ENCODE peak calls at places on chromosomes 1 and 21, in five cellular contexts. One of them, this sample, is unnamed.

GRCh38 chr1:28537457-28538199 is 15.3 kb upstream of the TRNAU1AP start:
- DNase-seq in GOT3: no peak
- DNase-seq in T-helper 9 cell: no peak
- DNase-seq in activated naive CD8-positive, alpha-beta T cell treated with anti-CD3 and anti-CD28 coated beads for 36 hours: no peak
- DNase-seq in activated CD8-positive, alpha-beta memory T cell treated with anti-CD3 and anti-CD28 coated beads, Interleukin-2, amount 10 ng/mL, durations not matched to agents 7 days and 5 days: no peak
- DNase-seq in this sample: no peak

GRCh38 chr1:243433737-243434370 is 178.0 kb downstream of the SDCCAG8 start:
- DNase-seq in GOT3: no peak
- DNase-seq in T-helper 9 cell: no peak
- DNase-seq in activated naive CD8-positive, alpha-beta T cell treated with anti-CD3 and anti-CD28 coated beads for 36 hours: no peak
- DNase-seq in activated CD8-positive, alpha-beta memory T cell treated with anti-CD3 and anti-CD28 coated beads, Interleukin-2, amount 10 ng/mL, durations not matched to agents 7 days and 5 days: no peak
- DNase-seq in this sample: no peak

GRCh38 chr1:94971491-94971924 is 44.6 kb upstream of the CNN3 start:
- DNase-seq in GOT3: no peak
- DNase-seq in T-helper 9 cell: no peak
- DNase-seq in activated naive CD8-positive, alpha-beta T cell treated with anti-CD3 and anti-CD28 coated beads for 36 hours: no peak
- DNase-seq in activated CD8-positive, alpha-beta memory T cell treated with anti-CD3 and anti-CD28 coated beads, Interleukin-2, amount 10 ng/mL, durations not matched to agents 7 days and 5 days: no peak
- DNase-seq in this sample: no peak

GRCh38 chr21:18053151-18053550 is 191.5 kb upstream of the CHODL start:
- DNase-seq in GOT3: no peak
- DNase-seq in T-helper 9 cell: no peak
- DNase-seq in activated naive CD8-positive, alpha-beta T cell treated with anti-CD3 and anti-CD28 coated beads for 36 hours: no peak
- DNase-seq in activated CD8-positive, alpha-beta memory T cell treated with anti-CD3 and anti-CD28 coated beads, Interleukin-2, amount 10 ng/mL, durations not matched to agents 7 days and 5 days: no peak
- DNase-seq in this sample: no peak

GRCh38 chr21:38486221-38486620 is 12.1 kb downstream of the ERG start:
- DNase-seq in GOT3: no peak
- DNase-seq in T-helper 9 cell: no peak
- DNase-seq in activated naive CD8-positive, alpha-beta T cell treated with anti-CD3 and anti-CD28 coated beads for 36 hours: no peak
- DNase-seq in activated CD8-positive, alpha-beta memory T cell treated with anti-CD3 and anti-CD28 coated beads, Interleukin-2, amount 10 ng/mL, durations not matched to agents 7 days and 5 days: no peak
- DNase-seq in this sample: no peak

GRCh38 chr1:196309386-196309785 is 298.9 kb downstream of the KCNT2 start:
- DNase-seq in GOT3: no peak
- DNase-seq in T-helper 9 cell: no peak
- DNase-seq in activated naive CD8-positive, alpha-beta T cell treated with anti-CD3 and anti-CD28 coated beads for 36 hours: no peak
- DNase-seq in activated CD8-positive, alpha-beta memory T cell treated with anti-CD3 and anti-CD28 coated beads, Interleukin-2, amount 10 ng/mL, durations not matched to agents 7 days and 5 days: no peak
- DNase-seq in this sample: no peak

GRCh38 chr1:188433428-188433827 is 1604.7 kb downstream of the PLA2G4A start:
- DNase-seq in GOT3: no peak
- DNase-seq in T-helper 9 cell: no peak
- DNase-seq in activated naive CD8-positive, alpha-beta T cell treated with anti-CD3 and anti-CD28 coated beads for 36 hours: no peak
- DNase-seq in activated CD8-positive, alpha-beta memory T cell treated with anti-CD3 and anti-CD28 coated beads, Interleukin-2, amount 10 ng/mL, durations not matched to agents 7 days and 5 days: no peak
- DNase-seq in this sample: no peak

GRCh38 chr1:167514278-167514677 is 4.1 kb downstream of the CD247 start:
- DNase-seq in GOT3: no peak
- DNase-seq in T-helper 9 cell: no peak
- DNase-seq in activated naive CD8-positive, alpha-beta T cell treated with anti-CD3 and anti-CD28 coated beads for 36 hours: no peak
- DNase-seq in activated CD8-positive, alpha-beta memory T cell treated with anti-CD3 and anti-CD28 coated beads, Interleukin-2, amount 10 ng/mL, durations not matched to agents 7 days and 5 days: peak; percentile 40
- DNase-seq in this sample: no peak

GRCh38 chr1:89719502-89720306 is 86.8 kb downstream of the LRRC8C start:
- DNase-seq in GOT3: no peak
- DNase-seq in T-helper 9 cell: no peak
- DNase-seq in activated naive CD8-positive, alpha-beta T cell treated with anti-CD3 and anti-CD28 coated beads for 36 hours: no peak
- DNase-seq in activated CD8-positive, alpha-beta memory T cell treated with anti-CD3 and anti-CD28 coated beads, Interleukin-2, amount 10 ng/mL, durations not matched to agents 7 days and 5 days: no peak
- DNase-seq in this sample: no peak

GRCh38 chr1:240293706-240294105 is 202.0 kb downstream of the FMN2 start:
- DNase-seq in GOT3: no peak
- DNase-seq in T-helper 9 cell: no peak
- DNase-seq in activated naive CD8-positive, alpha-beta T cell treated with anti-CD3 and anti-CD28 coated beads for 36 hours: no peak
- DNase-seq in activated CD8-positive, alpha-beta memory T cell treated with anti-CD3 and anti-CD28 coated beads, Interleukin-2, amount 10 ng/mL, durations not matched to agents 7 days and 5 days: no peak
- DNase-seq in this sample: no peak

GRCh38 chr1:165629848-165630628 is 996 bp upstream of the MGST3 start:
- DNase-seq in GOT3: no peak
- DNase-seq in T-helper 9 cell: no peak
- DNase-seq in activated naive CD8-positive, alpha-beta T cell treated with anti-CD3 and anti-CD28 coated beads for 36 hours: no peak
- DNase-seq in activated CD8-positive, alpha-beta memory T cell treated with anti-CD3 and anti-CD28 coated beads, Interleukin-2, amount 10 ng/mL, durations not matched to agents 7 days and 5 days: no peak
- DNase-seq in this sample: no peak

GRCh38 chr1:101081496-101082282 is 56.1 kb upstream of the DPH5 start:
- DNase-seq in GOT3: no peak
- DNase-seq in T-helper 9 cell: no peak
- DNase-seq in activated naive CD8-positive, alpha-beta T cell treated with anti-CD3 and anti-CD28 coated beads for 36 hours: peak; percentile 44
- DNase-seq in activated CD8-positive, alpha-beta memory T cell treated with anti-CD3 and anti-CD28 coated beads, Interleukin-2, amount 10 ng/mL, durations not matched to agents 7 days and 5 days: peak; percentile 82
- DNase-seq in this sample: peak; percentile 15

GRCh38 chr1:205066221-205066818 is 17.9 kb downstream of the TMEM81 start:
- DNase-seq in GOT3: no peak
- DNase-seq in T-helper 9 cell: no peak
- DNase-seq in activated naive CD8-positive, alpha-beta T cell treated with anti-CD3 and anti-CD28 coated beads for 36 hours: no peak
- DNase-seq in activated CD8-positive, alpha-beta memory T cell treated with anti-CD3 and anti-CD28 coated beads, Interleukin-2, amount 10 ng/mL, durations not matched to agents 7 days and 5 days: no peak
- DNase-seq in this sample: no peak

GRCh38 chr1:54403377-54403776 is 2.8 kb downstream of the SSBP3 start:
- DNase-seq in GOT3: no peak
- DNase-seq in T-helper 9 cell: no peak
- DNase-seq in activated naive CD8-positive, alpha-beta T cell treated with anti-CD3 and anti-CD28 coated beads for 36 hours: no peak
- DNase-seq in activated CD8-positive, alpha-beta memory T cell treated with anti-CD3 and anti-CD28 coated beads, Interleukin-2, amount 10 ng/mL, durations not matched to agents 7 days and 5 days: no peak
- DNase-seq in this sample: no peak

GRCh38 chr21:35974801-35975200 is 85.5 kb downstream of the SETD4 start:
- DNase-seq in GOT3: no peak
- DNase-seq in T-helper 9 cell: no peak
- DNase-seq in activated naive CD8-positive, alpha-beta T cell treated with anti-CD3 and anti-CD28 coated beads for 36 hours: no peak
- DNase-seq in activated CD8-positive, alpha-beta memory T cell treated with anti-CD3 and anti-CD28 coated beads, Interleukin-2, amount 10 ng/mL, durations not matched to agents 7 days and 5 days: no peak
- DNase-seq in this sample: no peak

GRCh38 chr1:38671221-38671620 is 188.4 kb downstream of the RRAGC start:
- DNase-seq in GOT3: no peak
- DNase-seq in T-helper 9 cell: no peak
- DNase-seq in activated naive CD8-positive, alpha-beta T cell treated with anti-CD3 and anti-CD28 coated beads for 36 hours: no peak
- DNase-seq in activated CD8-positive, alpha-beta memory T cell treated with anti-CD3 and anti-CD28 coated beads, Interleukin-2, amount 10 ng/mL, durations not matched to agents 7 days and 5 days: no peak
- DNase-seq in this sample: no peak

GRCh38 chr1:66176012-66176715 is 357.8 kb upstream of the SGIP1 start:
- DNase-seq in GOT3: no peak
- DNase-seq in T-helper 9 cell: no peak
- DNase-seq in activated naive CD8-positive, alpha-beta T cell treated with anti-CD3 and anti-CD28 coated beads for 36 hours: no peak
- DNase-seq in activated CD8-positive, alpha-beta memory T cell treated with anti-CD3 and anti-CD28 coated beads, Interleukin-2, amount 10 ng/mL, durations not matched to agents 7 days and 5 days: no peak
- DNase-seq in this sample: no peak

GRCh38 chr1:20282544-20282943 is 8.1 kb upstream of the VWA5B1 start:
- DNase-seq in GOT3: no peak
- DNase-seq in T-helper 9 cell: no peak
- DNase-seq in activated naive CD8-positive, alpha-beta T cell treated with anti-CD3 and anti-CD28 coated beads for 36 hours: no peak
- DNase-seq in activated CD8-positive, alpha-beta memory T cell treated with anti-CD3 and anti-CD28 coated beads, Interleukin-2, amount 10 ng/mL, durations not matched to agents 7 days and 5 days: no peak
- DNase-seq in this sample: no peak

This sample was measured in activated gamma-delta T cell treated with Interleukin-2 at 50 U/mL for 16 hours.